ENCODE peak calls at places on chromosomes 16 and 17, in nine cellular contexts. W is CD8-positive, alpha-beta T cell; N is PC-3; U is IMR-90; O is tibial nerve; P is GM23248; D is lower lobe of right lung; J is neural progenitor cell; Q is astrocyte of the spinal cord. S is an unnamed sample.

GRCh38 chr17:40097931-40098845 is 2.2 kb downstream of the NR1D1 start:
- DNase-seq in J (no peak), U (no peak), O (peak; percentile 70), P (peak; percentile 90), Q (no peak), N (peak; percentile 25), D (peak; percentile 60), W (no peak), S (no peak)

GRCh38 chr17:78855561-78856165 is 15.0 kb upstream of the USP36 start:
- DNase-seq in N (no peak), W (no peak), D (no peak), Q (no peak), O (no peak), U (no peak), J (no peak), P (no peak), S (no peak)

GRCh38 chr16:16080465-16081065 is 131.1 kb downstream of the ABCC1 start:
- DNase-seq in N (no peak), P (no peak), W (no peak), O (no peak), D (no peak), Q (no peak), U (no peak), J (peak; percentile 35), S (no peak)

GRCh38 chr17:69716571-69716970 is 302.1 kb downstream of the MAP2K6 start:
- DNase-seq in W (no peak), O (no peak), D (no peak), P (peak; percentile 53), Q (peak; percentile 37), U (no peak), N (no peak), J (no peak), S (no peak)

GRCh38 chr16:12907670-12908233 is 6.4 kb downstream of the SHISA9 start:
- DNase-seq in D (no peak), U (no peak), W (no peak), P (peak; percentile 23), O (no peak), Q (no peak), J (peak; percentile 58), N (peak; percentile 33), S (no peak)

GRCh38 chr17:20797292-20797691 is 217.8 kb downstream of the CDRT15L2 start:
- DNase-seq in O (no peak), N (no peak), P (no peak), W (no peak), U (no peak), D (no peak), J (no peak), Q (no peak), S (no peak)

GRCh38 chr17:35170968-35171771 is 23.0 kb downstream of the SLC35G3 start:
- DNase-seq in W (no peak), U (peak; percentile 15), J (no peak), P (peak; percentile 59), Q (peak; percentile 28), D (no peak), N (peak; percentile 64), O (no peak), S (peak; percentile 24)

GRCh38 chr17:27879987-27880608 is 13.1 kb downstream of the LYRM9 start:
- DNase-seq in D (peak; percentile 73), J (peak; percentile 87), U (peak; percentile 54), O (peak; percentile 64), Q (peak; percentile 42), P (peak; percentile 73), W (peak; percentile 32), N (peak; percentile 69), S (peak; percentile 29)

GRCh38 chr17:5881849-5882248 is 188.3 kb upstream of the WSCD1 start:
- DNase-seq in U (no peak), W (no peak), O (no peak), D (no peak), P (no peak), Q (no peak), J (no peak), N (no peak), S (no peak)

GRCh38 chr16:14007460-14007859 is 63.7 kb upstream of the MRTFB start:
- DNase-seq in W (no peak), Q (peak; percentile 82), J (no peak), N (peak; percentile 76), P (peak; percentile 83), U (peak; percentile 92), D (no peak), O (no peak), S (peak; percentile 17)

GRCh38 chr17:43723697-43724359 is 34.8 kb downstream of the SOST start:
- DNase-seq in P (peak; percentile 88), D (no peak), U (peak; percentile 70), W (no peak), Q (peak; percentile 45), J (no peak), N (peak; percentile 90), O (no peak), S (no peak)

GRCh38 chr16:11632455-11632921 is 35.8 kb upstream of the SNN start:
- DNase-seq in P (peak; percentile 93), W (no peak), Q (peak; percentile 41), U (peak; percentile 93), O (peak; percentile 51), D (peak; percentile 75), J (peak; percentile 61), N (no peak), S (no peak)

GRCh38 chr17:78528541-78528940 is 48.7 kb downstream of the DNAH17 start:
- DNase-seq in D (no peak), U (no peak), J (peak; percentile 46), N (no peak), O (no peak), P (no peak), W (no peak), Q (no peak), S (no peak)

GRCh38 chr17:51995797-51996403 is 162.6 kb downstream of the CA10 start:
- DNase-seq in P (no peak), N (peak; percentile 13), W (no peak), U (no peak), Q (no peak), D (no peak), O (no peak), J (no peak), S (no peak)

GRCh38 chr17:81462506-81463125 is 50.0 kb downstream of the ACTG1 start:
- DNase-seq in N (no peak), Q (no peak), D (no peak), U (no peak), W (no peak), O (no peak), J (no peak), P (no peak), S (no peak)

GRCh38 chr17:79562806-79563141 is 48.1 kb downstream of the RBFOX3 start:
- DNase-seq in P (no peak), W (no peak), D (peak; percentile 24), J (no peak), O (no peak), Q (no peak), N (no peak), U (no peak), S (no peak)

GRCh38 chr17:50344712-50345380 is 1.1 kb upstream of the XYLT2 start:
- DNase-seq in N (no peak), U (no peak), P (no peak), O (no peak), W (no peak), D (no peak), J (no peak), Q (no peak), S (no peak)

GRCh38 chr17:50347087-50347893 is 1.4 kb downstream of the XYLT2 start:
- DNase-seq in P (peak; percentile 25), J (peak; percentile 46), N (no peak), O (no peak), Q (no peak), W (no peak), D (no peak), U (peak; percentile 6), S (no peak)

GRCh38 chr17:50346313-50347086 is 574 bp downstream of the XYLT2 start:
- DNase-seq in N (peak; percentile 39), Q (no peak), J (peak; percentile 59), P (peak; percentile 57), U (no peak), O (no peak), D (peak; percentile 73), W (no peak), S (no peak)

GRCh38 chr17:50347894-50348291 is 2.0 kb downstream of the XYLT2 start:
- DNase-seq in J (no peak), N (no peak), O (no peak), Q (no peak), D (no peak), P (no peak), U (no peak), W (no peak), S (no peak)

GRCh38 chr17:50345443-50346312 is at the start of gene XYLT2:
- DNase-seq in Q (peak; percentile 74), J (peak; percentile 96), N (peak; percentile 93), O (peak; percentile 74), P (peak; percentile 95), U (peak; percentile 80), W (peak; percentile 83), D (peak; percentile 92), S (peak; percentile 92)
- H3K4me3 ChIP-seq in Q (peak within 1 kb of the TSS; percentile 74), J (peak within 1 kb of the TSS; percentile 78), N (peak within 1 kb of the TSS; percentile 95), O (peak within 1 kb of the TSS; percentile 61), P (peak within 1 kb of the TSS; percentile 75), U (peak within 1 kb of the TSS; percentile 95), W (peak within 1 kb of the TSS; percentile 78), D (peak within 1 kb of the TSS; percentile 92), S (peak within 1 kb of the TSS; percentile 82)

GRCh38 chr17:66966529-66967418 is 2.3 kb downstream of the CACNG4 start:
- DNase-seq in J (no peak), P (no peak), O (no peak), Q (no peak), N (no peak), W (no peak), D (no peak), U (no peak), S (no peak)
- H3K4me3 ChIP-seq in J (peak overlapping the region; percentile 67), P (no peak overlapping the region), O (no peak overlapping the region), Q (no peak overlapping the region), N (peak overlapping the region; percentile 71), W (no peak overlapping the region), D (peak overlapping the region; percentile 50), U (no peak overlapping the region), S (no peak overlapping the region)

DNA sequence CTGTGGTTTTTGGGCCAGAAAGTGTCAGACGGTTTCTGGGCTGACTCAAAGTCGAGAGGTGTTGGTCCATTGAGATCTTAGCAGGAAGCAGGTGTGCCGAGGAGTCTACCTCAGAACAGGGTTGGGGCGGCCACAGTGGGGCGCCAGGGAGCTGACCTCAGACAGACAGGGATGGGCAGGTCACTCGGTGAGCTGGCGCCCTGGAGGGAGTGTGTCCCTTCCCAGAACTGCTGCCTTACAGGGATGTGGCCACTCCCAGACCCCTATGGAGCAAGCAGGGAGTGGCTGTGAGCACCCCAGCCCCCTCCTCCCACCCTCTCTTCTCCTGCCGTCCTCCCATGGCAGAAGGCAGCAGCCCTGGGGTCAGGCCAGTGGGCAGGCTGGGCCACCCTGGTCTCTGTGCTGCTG is 14.0 kb upstream of the DPEP1 start:
- DNase-seq in U (no peak), J (peak; percentile 66), N (peak; percentile 42), Q (no peak), P (peak; percentile 49), D (no peak), O (no peak), W (no peak), S (no peak)
- H3K4me3 ChIP-seq in U (no peak overlapping the region), J (no peak overlapping the region), N (no peak overlapping the region), Q (no peak overlapping the region), P (no peak overlapping the region), D (no peak overlapping the region), O (no peak overlapping the region), W (no peak overlapping the region), S (no peak overlapping the region)

DNA sequence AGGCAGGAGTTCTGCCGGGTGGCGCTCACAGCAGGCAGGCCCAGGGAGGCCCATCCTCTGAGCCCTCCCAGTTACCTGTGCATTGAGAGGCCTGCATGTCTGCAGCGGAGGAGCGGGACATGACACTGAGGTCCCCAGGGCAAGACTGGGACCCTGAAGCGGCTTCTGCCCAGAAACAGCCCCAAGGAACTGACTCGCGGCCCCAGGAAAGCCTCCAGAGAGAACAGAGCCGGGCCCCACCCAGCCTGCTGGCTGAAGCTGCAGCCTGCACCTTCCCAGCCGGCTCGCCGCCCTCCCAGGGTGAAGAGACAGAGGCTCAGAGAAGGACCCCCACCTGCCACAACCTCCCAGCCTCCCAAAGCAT is 16.5 kb downstream of the ZNF423 start:
- DNase-seq in N (no peak), P (no peak), J (no peak), W (no peak), O (no peak), U (no peak), D (no peak), Q (no peak), S (no peak)
- H3K4me3 ChIP-seq in N (no peak overlapping the region), P (no peak overlapping the region), J (peak overlapping the region; percentile 48), W (no peak overlapping the region), O (no peak overlapping the region), U (no peak overlapping the region), D (no peak overlapping the region), Q (no peak overlapping the region), S (no peak overlapping the region)

S was measured in GM06990.